ENCODE peak calls at places on chromosomes 5 and 9, in six cellular contexts. One of them, this sample, is unnamed.

GRCh38 chr5:151115272-151115905 is 34.6 kb upstream of the TNIP1 start:
- DNase-seq in lower lobe of right lung: peak
- DNase-seq in neural crest cell: peak
- DNase-seq in GM13977: peak
- DNase-seq in CD8-positive, alpha-beta T cell: peak
- DNase-seq in T-helper 9 cell: peak
- DNase-seq in this sample: peak

GRCh38 chr9:135075234-135076142 is 12.0 kb upstream of the OLFM1 start:
- DNase-seq in lower lobe of right lung: peak
- DNase-seq in neural crest cell: no peak
- DNase-seq in GM13977: no peak
- DNase-seq in CD8-positive, alpha-beta T cell: no peak
- DNase-seq in T-helper 9 cell: no peak
- DNase-seq in this sample: no peak

GRCh38 chr5:178674334-178674733 is 47.5 kb upstream of the CLK4 start:
- DNase-seq in lower lobe of right lung: no peak
- DNase-seq in neural crest cell: no peak
- DNase-seq in GM13977: no peak
- DNase-seq in CD8-positive, alpha-beta T cell: no peak
- DNase-seq in T-helper 9 cell: no peak
- DNase-seq in this sample: no peak

GRCh38 chr9:137167113-137167751 is 2.6 kb downstream of the LRRC26 start:
- DNase-seq in lower lobe of right lung: no peak
- DNase-seq in neural crest cell: no peak
- DNase-seq in GM13977: peak
- DNase-seq in CD8-positive, alpha-beta T cell: no peak
- DNase-seq in T-helper 9 cell: no peak
- DNase-seq in this sample: no peak

GRCh38 chr5:133387621-133388020 is 224.7 kb downstream of the FSTL4 start:
- DNase-seq in lower lobe of right lung: no peak
- DNase-seq in neural crest cell: no peak
- DNase-seq in GM13977: no peak
- DNase-seq in CD8-positive, alpha-beta T cell: no peak
- DNase-seq in T-helper 9 cell: no peak
- DNase-seq in this sample: no peak

GRCh38 chr9:90002299-90003045 is 397.7 kb downstream of the GADD45G start:
- DNase-seq in lower lobe of right lung: no peak
- DNase-seq in neural crest cell: no peak
- DNase-seq in GM13977: no peak
- DNase-seq in CD8-positive, alpha-beta T cell: no peak
- DNase-seq in T-helper 9 cell: no peak
- DNase-seq in this sample: no peak

GRCh38 chr5:36447776-36448175 is 146.1 kb upstream of the RANBP3L start:
- DNase-seq in lower lobe of right lung: no peak
- DNase-seq in neural crest cell: no peak
- DNase-seq in GM13977: no peak
- DNase-seq in CD8-positive, alpha-beta T cell: no peak
- DNase-seq in T-helper 9 cell: no peak
- DNase-seq in this sample: no peak

GRCh38 chr9:86434039-86434726 is 80.0 kb upstream of the TUT7 start:
- DNase-seq in lower lobe of right lung: no peak
- DNase-seq in neural crest cell: no peak
- DNase-seq in GM13977: peak
- DNase-seq in CD8-positive, alpha-beta T cell: no peak
- DNase-seq in T-helper 9 cell: no peak
- DNase-seq in this sample: peak

GRCh38 chr9:90271707-90272106 is 370.9 kb downstream of the DIRAS2 start:
- DNase-seq in lower lobe of right lung: no peak
- DNase-seq in neural crest cell: no peak
- DNase-seq in GM13977: no peak
- DNase-seq in CD8-positive, alpha-beta T cell: no peak
- DNase-seq in T-helper 9 cell: no peak
- DNase-seq in this sample: no peak

GRCh38 chr5:138752341-138752950 is 779 bp upstream of the CTNNA1 start:
- DNase-seq in lower lobe of right lung: no peak
- DNase-seq in neural crest cell: no peak
- DNase-seq in GM13977: no peak
- DNase-seq in CD8-positive, alpha-beta T cell: peak
- DNase-seq in T-helper 9 cell: no peak
- DNase-seq in this sample: no peak

GRCh38 chr9:114098021-114098659 is 952 bp downstream of the KIF12 start:
- DNase-seq in lower lobe of right lung: peak
- DNase-seq in neural crest cell: no peak
- DNase-seq in GM13977: peak
- DNase-seq in CD8-positive, alpha-beta T cell: no peak
- DNase-seq in T-helper 9 cell: no peak
- DNase-seq in this sample: no peak

GRCh38 chr5:150434502-150434901 is 15.0 kb downstream of the RPS14 start:
- DNase-seq in lower lobe of right lung: no peak
- DNase-seq in neural crest cell: no peak
- DNase-seq in GM13977: no peak
- DNase-seq in CD8-positive, alpha-beta T cell: no peak
- DNase-seq in T-helper 9 cell: no peak
- DNase-seq in this sample: no peak

GRCh38 chr5:1374680-1375055 is 29.8 kb upstream of the CLPTM1L start:
- DNase-seq in lower lobe of right lung: no peak
- DNase-seq in neural crest cell: no peak
- DNase-seq in GM13977: no peak
- DNase-seq in CD8-positive, alpha-beta T cell: no peak
- DNase-seq in T-helper 9 cell: no peak
- DNase-seq in this sample: no peak

GRCh38 chr5:76547242-76547890 is 75.8 kb downstream of the F2RL2 start:
- DNase-seq in lower lobe of right lung: no peak
- DNase-seq in neural crest cell: no peak
- DNase-seq in GM13977: peak
- DNase-seq in CD8-positive, alpha-beta T cell: peak
- DNase-seq in T-helper 9 cell: no peak
- DNase-seq in this sample: peak

GRCh38 chr5:80055491-80056170 is 20.5 kb downstream of the THBS4 start:
- DNase-seq in lower lobe of right lung: no peak
- DNase-seq in neural crest cell: no peak
- DNase-seq in GM13977: no peak
- DNase-seq in CD8-positive, alpha-beta T cell: no peak
- DNase-seq in T-helper 9 cell: no peak
- DNase-seq in this sample: no peak

GRCh38 chr9:122168356-122168755 is 8.6 kb downstream of the MORN5 start:
- DNase-seq in lower lobe of right lung: no peak
- DNase-seq in neural crest cell: no peak
- DNase-seq in GM13977: no peak
- DNase-seq in CD8-positive, alpha-beta T cell: no peak
- DNase-seq in T-helper 9 cell: no peak
- DNase-seq in this sample: no peak

GRCh38 chr9:104256031-104256709 is 162.1 kb downstream of the SMC2 start:
- DNase-seq in lower lobe of right lung: no peak
- DNase-seq in neural crest cell: no peak
- DNase-seq in GM13977: no peak
- DNase-seq in CD8-positive, alpha-beta T cell: no peak
- DNase-seq in T-helper 9 cell: no peak
- DNase-seq in this sample: no peak

GRCh38 chr9:93154293-93154903 is 20.3 kb upstream of the NINJ1 start:
- DNase-seq in lower lobe of right lung: no peak
- DNase-seq in neural crest cell: peak
- DNase-seq in GM13977: peak
- DNase-seq in CD8-positive, alpha-beta T cell: no peak
- DNase-seq in T-helper 9 cell: peak
- DNase-seq in this sample: no peak

GRCh38 chr9:117678882-117679281 is 25.3 kb upstream of the TLR4 start:
- DNase-seq in lower lobe of right lung: no peak
- DNase-seq in neural crest cell: no peak
- DNase-seq in GM13977: no peak
- DNase-seq in CD8-positive, alpha-beta T cell: no peak
- DNase-seq in T-helper 9 cell: no peak
- DNase-seq in this sample: no peak